ENCODE peak calls at places on chromosomes 16 and 17, in eight cellular contexts. G, X, M, K, L, T, W and Z are unnamed samples.

GRCh38 chr17:77963441-77963840 is 4.9 kb downstream of the TNRC6C start:
- DNase-seq in L (no peak), T (peak; percentile 69), K (no peak), M (peak; percentile 93), G (peak; percentile 94), X (no peak), W (peak; percentile 57), Z (no peak)

GRCh38 chr17:27654654-27655524 is 23.9 kb downstream of the LGALS9 start:
- DNase-seq in G (peak; percentile 13), T (peak; percentile 83), M (peak; percentile 60), W (peak; percentile 74), L (peak; percentile 17), K (peak; percentile 93), X (peak; percentile 40), Z (peak; percentile 52)

GRCh38 chr17:41895617-41896016 is 23.1 kb downstream of the ACLY start:
- DNase-seq in T (no peak), W (no peak), X (no peak), K (no peak), G (peak; percentile 31), L (no peak), M (no peak), Z (no peak)

GRCh38 chr17:61746248-61746985 is 116.9 kb downstream of the BRIP1 start:
- DNase-seq in L (no peak), W (no peak), M (no peak), G (no peak), K (no peak), X (no peak), T (no peak), Z (no peak)

GRCh38 chr16:50602531-50603205 is 54.5 kb downstream of the NKD1 start:
- DNase-seq in M (no peak), W (no peak), X (no peak), G (no peak), L (no peak), T (no peak), K (no peak), Z (no peak)

GRCh38 chr17:79075861-79076406 is 1.3 kb downstream of the ENGASE start:
- DNase-seq in W (no peak), L (no peak), M (no peak), G (no peak), K (no peak), X (no peak), T (no peak), Z (no peak)

GRCh38 chr16:76118344-76118743 is 158.9 kb upstream of the CNTNAP4 start:
- DNase-seq in T (no peak), M (no peak), G (no peak), L (no peak), K (no peak), X (no peak), W (no peak), Z (no peak)

GRCh38 chr16:70703041-70703834 is 17.4 kb upstream of the MTSS2 start:
- DNase-seq in G (peak; percentile 90), M (peak; percentile 71), L (no peak), W (no peak), X (peak; percentile 78), T (no peak), K (no peak), Z (no peak)

GRCh38 chr17:19341211-19341631 is 21.3 kb downstream of the B9D1 start:
- DNase-seq in G (no peak), W (no peak), M (no peak), X (no peak), K (no peak), T (no peak), L (no peak), Z (no peak)

GRCh38 chr17:49061524-49061943 is 64.3 kb downstream of the IGF2BP1 start:
- DNase-seq in L (no peak), G (peak; percentile 32), T (no peak), W (no peak), K (no peak), M (peak; percentile 34), X (peak; percentile 1), Z (no peak)

GRCh38 chr16:88350922-88351321 is 31.8 kb upstream of the ZNF469 start:
- DNase-seq in W (no peak), X (no peak), G (no peak), T (no peak), M (no peak), K (no peak), L (no peak), Z (no peak)

GRCh38 chr16:89123831-89124100 is 30.1 kb downstream of the ACSF3 start:
- DNase-seq in W (no peak), G (no peak), M (no peak), K (no peak), X (no peak), L (no peak), T (no peak), Z (no peak)

GRCh38 chr17:64331946-64332493 is 58.6 kb downstream of the PECAM1 start:
- DNase-seq in G (no peak), L (no peak), K (no peak), T (peak; percentile 97), W (no peak), M (peak; percentile 5), X (peak; percentile 21), Z (no peak)

GRCh38 chr17:80599546-80600305 is 55.1 kb downstream of the RPTOR start:
- DNase-seq in K (no peak), T (no peak), X (no peak), M (no peak), W (peak; percentile 30), G (no peak), L (no peak), Z (no peak)

GRCh38 chr16:83351846-83352245 is 455.9 kb upstream of the HSBP1 start:
- DNase-seq in M (peak; percentile 41), G (peak; percentile 59), T (no peak), K (no peak), W (no peak), L (no peak), X (no peak), Z (no peak)

GRCh38 chr16:49755291-49755611 is 100.7 kb downstream of the ZNF423 start:
- DNase-seq in L (no peak), K (no peak), W (no peak), T (peak; percentile 3), G (peak; percentile 59), M (peak; percentile 21), X (no peak), Z (no peak)

GRCh38 chr17:21417921-21418320 is 41.8 kb downstream of the KCNJ12 start:
- DNase-seq in T (no peak), L (no peak), X (no peak), G (no peak), W (no peak), K (no peak), M (no peak), Z (no peak)

GRCh38 chr16:75380870-75381269 is 52.4 kb downstream of the CFDP1 start:
- DNase-seq in M (no peak), G (no peak), T (no peak), K (no peak), W (no peak), L (no peak), X (peak; percentile 68), Z (no peak)

GRCh38 chr17:40329981-40330794 is 21.2 kb downstream of the RARA start:
- DNase-seq in T (peak; percentile 94), M (no peak), G (no peak), W (no peak), K (no peak), X (no peak), L (no peak), Z (no peak)

GRCh38 chr17:64491034-64491860 is 5.6 kb downstream of the POLG2 start:
- DNase-seq in W (no peak), G (no peak), M (peak; percentile 52), X (peak; percentile 40), T (peak; percentile 44), L (no peak), K (no peak), Z (no peak)

GRCh38 chr17:32266389-32267269 is 997 bp downstream of the RHBDL3 start:
- DNase-seq in G (no peak), M (no peak), X (no peak), K (no peak), L (no peak), W (peak; percentile 44), T (peak; percentile 69), Z (no peak)

GRCh38 chr16:55297062-55297909 is 26.7 kb upstream of the IRX6 start:
- DNase-seq in M (no peak), X (no peak), K (no peak), L (peak; percentile 1), T (no peak), W (no peak), G (peak; percentile 67), Z (peak; percentile 9)

GRCh38 chr16:1534021-1535020 is 855 bp downstream of the TMEM204 start:
- DNase-seq in K (no peak), G (no peak), M (no peak), X (no peak), W (no peak), T (no peak), L (no peak), Z (no peak)

GRCh38 chr16:17238285-17239028 is 232.3 kb downstream of the XYLT1 start:
- DNase-seq in W (no peak), M (no peak), L (no peak), G (no peak), X (no peak), K (no peak), T (peak; percentile 60), Z (no peak)

GRCh38 chr17:41777157-41777578 is 9.3 kb downstream of the JUP start:
- DNase-seq in X (peak; percentile 24), M (no peak), L (no peak), T (no peak), W (no peak), G (no peak), K (no peak), Z (no peak)

GRCh38 chr17:12256380-12256995 is 235.8 kb downstream of the MAP2K4 start:
- DNase-seq in M (peak; percentile 43), X (peak; percentile 47), L (peak; percentile 11), G (peak; percentile 23), T (peak; percentile 32), W (peak; percentile 43), K (peak; percentile 10), Z (no peak)

GRCh38 chr17:47987240-47987835 is 16.4 kb downstream of the CDK5RAP3 start:
- DNase-seq in W (no peak), X (no peak), K (no peak), L (no peak), T (no peak), G (peak; percentile 44), M (no peak), Z (no peak)

GRCh38 chr17:79714746-79715145 is 16.0 kb upstream of the ENPP7 start:
- DNase-seq in W (no peak), K (no peak), T (no peak), X (no peak), L (no peak), M (no peak), G (no peak), Z (no peak)

GRCh38 chr17:45976391-45976754 is 22.7 kb upstream of the STH start:
- DNase-seq in L (no peak), W (no peak), G (no peak), T (no peak), X (no peak), K (no peak), M (no peak), Z (no peak)

GRCh38 chr17:59754547-59754946 is 47.1 kb downstream of the VMP1 start:
- DNase-seq in W (no peak), K (no peak), G (peak; percentile 99), L (peak; percentile 87), X (peak; percentile 98), T (peak; percentile 19), M (peak; percentile 91), Z (no peak)

GRCh38 chr16:71645450-71645849 is 19.5 kb downstream of the MARVELD3 start:
- DNase-seq in W (no peak), L (no peak), X (peak; percentile 52), G (peak; percentile 10), M (peak; percentile 44), K (no peak), T (peak; percentile 43), Z (no peak)

GRCh38 chr16:49486350-49486749 is 112.7 kb downstream of the C16orf78 start:
- DNase-seq in K (no peak), M (no peak), W (no peak), X (no peak), G (no peak), T (no peak), L (no peak), Z (no peak)

GRCh38 chr17:77311371-77311981 is 170.7 kb downstream of the SEC14L1 start:
- DNase-seq in W (no peak), K (no peak), G (no peak), T (no peak), L (no peak), X (no peak), M (no peak), Z (no peak)